ENCODE peak calls at places on chromosome X, in six cellular contexts. U, A, X, S, P and Z are unnamed samples.

GRCh38 chrX:70172226-70172625 is 5.1 kb upstream of the DGAT2L6 start:
- DNase-seq in U (peak), A (no peak), X (no peak), S (no peak), P (no peak), Z (no peak)

GRCh38 chrX:131729295-131729694 is 185.4 kb downstream of the OR13H1 start:
- DNase-seq in U (peak), A (no peak), X (no peak), S (peak), P (no peak), Z (no peak)

GRCh38 chrX:20517565-20517964 is 250.9 kb upstream of the RPS6KA3 start:
- DNase-seq in U (peak), A (no peak), X (no peak), S (no peak), P (no peak), Z (no peak)

GRCh38 chrX:1453951-1454785 is 1.5 kb upstream of the ASMTL start:
- DNase-seq in U (peak), A (peak), X (peak), S (peak), P (peak), Z (peak)

GRCh38 chrX:96837808-96838207 is 45.9 kb upstream of the RPA4 start:
- DNase-seq in U (peak), A (no peak), X (no peak), S (peak), P (peak), Z (no peak)

GRCh38 chrX:65596270-65596669 is 61.7 kb upstream of the LAS1L start:
- DNase-seq in U (peak), A (no peak), X (peak), S (peak), P (peak), Z (no peak)

GRCh38 chrX:100376581-100376980 is 33.5 kb downstream of the PCDH19 start:
- DNase-seq in U (peak), A (no peak), X (no peak), S (peak), P (no peak), Z (no peak)

GRCh38 chrX:129534816-129535578 is 5.1 kb upstream of the OCRL start:
- DNase-seq in U (peak), A (no peak), X (peak), S (peak), P (no peak), Z (no peak)

GRCh38 chrX:14056201-14056600 is 26.5 kb upstream of the GEMIN8 start:
- DNase-seq in U (peak), A (no peak), X (no peak), S (peak), P (peak), Z (no peak)

GRCh38 chrX:77768787-77769186 is 17.2 kb downstream of the ATRX start:
- DNase-seq in U (no peak), A (no peak), X (no peak), S (no peak), P (no peak), Z (no peak)

GRCh38 chrX:119763836-119764387 is 5.5 kb downstream of the SOWAHD start:
- DNase-seq in U (no peak), A (no peak), X (no peak), S (no peak), P (no peak), Z (no peak)

GRCh38 chrX:109624641-109625311 is at the start of gene KCNE5:
- DNase-seq in U (no peak), A (peak), X (peak), S (peak), P (peak), Z (peak)

GRCh38 chrX:27163236-27163635 is 299.9 kb downstream of the PPP4R3C start:
- DNase-seq in U (no peak), A (no peak), X (no peak), S (no peak), P (no peak), Z (no peak)

GRCh38 chrX:110421499-110422455 is 63.1 kb downstream of the RTL9 start:
- DNase-seq in U (no peak), A (no peak), X (no peak), S (no peak), P (no peak), Z (no peak)

GRCh38 chrX:11781734-11782370 is 23.8 kb downstream of the MSL3 start:
- DNase-seq in U (no peak), A (no peak), X (no peak), S (no peak), P (peak), Z (no peak)

GRCh38 chrX:117196481-117196880 is 733.7 kb upstream of the CT83 start:
- DNase-seq in U (no peak), A (peak), X (no peak), S (no peak), P (peak), Z (no peak)

GRCh38 chrX:115946059-115946458 is 224.5 kb upstream of the AGTR2 start:
- DNase-seq in U (no peak), A (no peak), X (no peak), S (no peak), P (no peak), Z (no peak)

GRCh38 chrX:115952417-115953092 is 218.0 kb upstream of the AGTR2 start:
- DNase-seq in U (no peak), A (no peak), X (no peak), S (peak), P (peak), Z (no peak)

GRCh38 chrX:115949900-115950822 is 220.4 kb upstream of the AGTR2 start:
- DNase-seq in U (no peak), A (no peak), X (no peak), S (peak), P (peak), Z (no peak)

GRCh38 chrX:115948018-115948923 is 222.3 kb upstream of the AGTR2 start:
- DNase-seq in U (peak), A (no peak), X (no peak), S (peak), P (no peak), Z (no peak)
- H3K4me3 ChIP-seq in U (no peak), A (no peak), X (no peak), S (no peak), P (no peak), Z (no peak)

GRCh38 chrX:68454476-68455150 is 21.3 kb upstream of the OPHN1 start:
- DNase-seq in U (no peak), A (no peak), X (no peak), S (peak), P (peak), Z (no peak)
- H3K27ac ChIP-seq in U (no peak), A (no peak), X (no peak), S (no peak), P (no peak), Z (no peak)

DNA sequence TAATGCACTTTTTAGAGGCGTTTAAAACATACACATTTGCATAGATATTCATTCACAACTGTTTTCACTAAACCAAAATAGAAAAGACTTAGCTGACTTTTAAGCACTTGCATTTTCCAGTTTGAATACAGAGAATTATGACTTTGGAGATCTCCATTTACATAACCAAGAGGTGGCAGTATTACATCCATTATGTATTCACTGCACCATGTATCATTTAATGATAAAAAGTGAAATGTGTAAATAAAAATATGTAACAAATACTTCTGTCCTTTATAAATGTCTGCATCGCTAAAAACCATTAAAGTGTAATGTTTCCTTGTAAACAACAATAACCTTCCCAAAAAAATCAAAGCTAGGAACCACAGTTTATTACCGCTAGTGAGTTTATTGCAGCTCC is 413.2 kb downstream of the FGF13 start:
- DNase-seq in U (no peak), A (no peak), X (no peak), S (no peak), P (no peak), Z (no peak)
- H3K4ac ChIP-seq in U (no peak), A (no peak), X (no peak), S (no peak), P (no peak), Z (no peak)

GRCh38 chrX:56802921-56803848 is 74.1 kb downstream of the NBDY start:
- DNase-seq in U (peak), A (peak), X (peak), S (peak), P (peak), Z (peak)

GRCh38 chrX:56803849-56804681 is 75.0 kb downstream of the NBDY start:
- DNase-seq in U (no peak), A (no peak), X (no peak), S (no peak), P (peak), Z (no peak)

GRCh38 chrX:56800801-56801200 is 71.8 kb downstream of the NBDY start:
- DNase-seq in U (no peak), A (no peak), X (no peak), S (no peak), P (peak), Z (no peak)

GRCh38 chrX:56800307-56800706 is 71.3 kb downstream of the NBDY start:
- DNase-seq in U (no peak), A (peak), X (no peak), S (no peak), P (no peak), Z (no peak)

GRCh38 chrX:56802428-56802827 is 73.4 kb downstream of the NBDY start:
- DNase-seq in U (no peak), A (no peak), X (no peak), S (peak), P (no peak), Z (no peak)
- H3K4me3 ChIP-seq in U (no peak), A (no peak), X (no peak), S (no peak), P (no peak), Z (no peak)

DNA sequence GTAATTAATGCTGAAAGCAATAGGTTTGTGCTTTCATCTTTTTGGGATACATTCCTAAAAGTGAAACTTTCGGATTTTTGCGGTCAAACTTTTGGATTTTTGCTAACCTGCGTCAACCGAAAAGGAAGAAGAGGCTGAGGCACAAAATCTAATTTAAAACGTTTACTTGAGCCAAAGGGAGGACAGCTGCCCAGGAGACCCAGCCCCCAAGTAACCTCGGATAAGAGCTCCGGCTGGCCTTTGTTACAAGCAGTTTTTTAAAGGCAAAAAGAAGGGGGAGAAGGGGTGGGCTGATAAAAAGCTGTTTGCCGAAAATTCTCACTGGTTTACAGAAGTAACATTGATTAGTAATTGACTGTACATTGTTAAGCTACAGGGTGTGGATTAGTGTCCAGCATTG is 59.3 kb upstream of the USP9X start:
- DNase-seq in U (peak), A (no peak), X (no peak), S (no peak), P (peak), Z (no peak)
- H3K27ac ChIP-seq in U (peak), A (peak), X (peak), S (no peak), P (no peak), Z (peak)

DNA sequence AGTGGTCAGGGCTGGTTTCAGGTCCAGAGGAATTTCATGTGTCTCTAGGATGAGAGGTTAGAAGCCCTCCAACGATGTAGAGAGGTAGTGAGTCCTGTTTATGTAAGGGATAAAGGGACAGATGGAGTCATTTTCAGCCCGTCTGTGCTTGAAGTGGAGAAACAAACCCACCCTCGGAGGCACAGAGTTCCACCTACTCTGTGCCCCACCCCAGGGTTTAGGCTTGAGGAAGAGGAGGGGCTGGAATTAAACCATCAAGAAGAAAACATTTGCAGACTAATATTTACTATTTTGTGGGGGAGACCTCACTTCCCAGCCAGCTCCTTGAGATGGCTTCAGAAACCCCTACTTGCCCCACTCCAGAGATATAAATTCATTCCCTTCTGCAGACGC is 857 bp upstream of the GNL3L start:
- DNase-seq in U (no peak), A (no peak), X (no peak), S (no peak), P (no peak), Z (no peak)
- H3K4ac ChIP-seq in U (peak), A (peak), X (peak), S (peak), P (no peak), Z (no peak)

GRCh38 chrX:153903238-153903980 is 1.1 kb upstream of the AVPR2 start:
- DNase-seq in U (no peak), A (no peak), X (no peak), S (no peak), P (no peak), Z (no peak)

GRCh38 chrX:153906126-153906917 is 1.8 kb downstream of the AVPR2 start:
- DNase-seq in U (no peak), A (no peak), X (no peak), S (no peak), P (no peak), Z (no peak)

GRCh38 chrX:153907456-153907855 is 3.0 kb downstream of the AVPR2 start:
- DNase-seq in U (no peak), A (no peak), X (no peak), S (no peak), P (no peak), Z (no peak)

GRCh38 chrX:153903991-153904957 is at the start of gene AVPR2:
- DNase-seq in U (no peak), A (no peak), X (no peak), S (no peak), P (no peak), Z (no peak)

DNA sequence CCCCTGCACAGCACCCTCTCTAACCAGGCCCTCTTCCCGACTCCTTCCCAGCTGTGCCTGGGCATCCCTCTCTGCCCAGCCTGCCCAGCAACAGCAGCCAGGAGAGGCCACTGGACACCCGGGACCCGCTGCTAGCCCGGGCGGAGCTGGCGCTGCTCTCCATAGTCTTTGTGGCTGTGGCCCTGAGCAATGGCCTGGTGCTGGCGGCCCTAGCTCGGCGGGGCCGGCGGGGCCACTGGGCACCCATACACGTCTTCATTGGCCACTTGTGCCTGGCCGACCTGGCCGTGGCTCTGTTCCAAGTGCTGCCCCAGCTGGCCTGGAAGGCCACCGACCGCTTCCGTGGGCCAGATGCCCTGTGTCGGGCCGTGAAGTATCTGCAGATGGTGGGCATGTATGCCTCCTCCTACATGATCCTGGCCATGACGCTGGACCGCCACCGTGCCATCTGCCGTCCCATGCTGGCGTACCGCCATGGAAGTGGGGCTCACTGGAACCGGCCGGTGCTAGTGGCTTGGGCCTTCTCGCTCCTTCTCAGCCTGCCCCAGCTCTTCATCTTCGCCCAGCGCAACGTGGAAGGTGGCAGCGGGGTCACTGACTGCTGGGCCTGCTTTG is 1.1 kb downstream of the AVPR2 start:
- DNase-seq in U (no peak), A (no peak), X (no peak), S (no peak), P (no peak), Z (no peak)
- H3K4me3 ChIP-seq in U (no peak), A (no peak), X (no peak), S (no peak), P (no peak), Z (no peak)

DNA sequence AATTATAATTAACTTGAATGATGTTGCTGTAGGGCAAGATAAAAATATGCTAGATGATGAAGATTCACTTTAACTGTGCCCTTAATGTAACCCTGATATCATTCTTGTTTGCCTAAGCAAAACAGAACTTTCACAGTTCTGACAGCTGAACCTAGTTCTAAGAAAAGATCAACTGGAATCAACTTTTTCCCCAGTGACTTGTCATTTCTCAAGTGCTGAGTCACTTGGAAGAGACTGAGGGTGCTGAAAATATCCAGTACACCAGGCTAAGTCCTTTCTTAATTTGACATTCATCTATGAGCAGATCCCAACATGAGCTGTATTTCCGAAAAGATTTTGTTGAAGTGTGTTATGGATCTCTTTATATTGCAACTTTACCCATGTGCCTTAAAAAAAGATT is 140.4 kb downstream of the MID1IP1 start:
- DNase-seq in U (peak), A (no peak), X (peak), S (peak), P (no peak), Z (no peak)
- H3K27ac ChIP-seq in U (no peak), A (no peak), X (no peak), S (no peak), P (no peak), Z (no peak)

GRCh38 chrX:123960956-123961267 is 594 bp upstream of the STAG2 start:
- DNase-seq in U (no peak), A (no peak), X (no peak), S (no peak), P (no peak), Z (no peak)
- H3K4ac ChIP-seq in U (peak), A (peak), X (peak), S (peak), P (peak), Z (no peak)

GRCh38 chrX:103630171-103630511 is 1.4 kb downstream of the TCEAL1 start:
- DNase-seq in U (no peak), A (no peak), X (no peak), S (no peak), P (no peak), Z (no peak)
- H3K4me3 ChIP-seq in U (peak), A (peak), X (no peak), S (peak), P (no peak), Z (peak)